ENCODE peak calls at places on chromosomes 16 and 17, in six cellular contexts. G is fibroblast of the conjunctiva, Z is WTC11, N is NCI-H1105, M is activated T-helper 1 cell treated with Interleukin-2 at 50 U/mL for 16 hours, V is endothelial cell. I is an unnamed sample.

GRCh38 chr16:75928295-75928694 is 202.0 kb upstream of the CPHXL start:
- DNase-seq in G (no peak), V (no peak), M (no peak), Z (no peak), N (no peak), I (peak)

GRCh38 chr16:81582655-81583441 is 138.2 kb downstream of the CMIP start:
- DNase-seq in Z (no peak), V (no peak), N (no peak), G (no peak), M (no peak), I (no peak)

GRCh38 chr16:12341966-12342365 is 365.4 kb downstream of the SNX29 start:
- DNase-seq in M (no peak), V (no peak), Z (no peak), N (no peak), G (no peak), I (peak)

GRCh38 chr16:12661656-12662172 is 142.0 kb downstream of the CPPED1 start:
- DNase-seq in G (no peak), V (peak), M (no peak), Z (peak), N (no peak), I (peak)

GRCh38 chr16:3214904-3215600 is 19.9 kb downstream of the ZNF200 start:
- DNase-seq in G (no peak), V (no peak), N (no peak), Z (no peak), M (no peak), I (no peak)

GRCh38 chr16:88334517-88335149 is 48.1 kb upstream of the ZNF469 start:
- DNase-seq in G (no peak), Z (no peak), V (no peak), M (no peak), N (no peak), I (no peak)

GRCh38 chr16:1494129-1494640 is 1.0 kb downstream of the TELO2 start:
- DNase-seq in Z (peak), V (peak), G (peak), M (no peak), N (no peak), I (peak)

GRCh38 chr17:36182176-36183000 is 6.0 kb upstream of the TBC1D3B start:
- DNase-seq in V (peak), G (no peak), Z (peak), M (no peak), N (no peak), I (no peak)

GRCh38 chr16:6019490-6019991 is 921.9 kb upstream of the EEF2KMT start:
- DNase-seq in M (no peak), G (no peak), Z (no peak), N (no peak), V (peak), I (no peak)

GRCh38 chr17:2853722-2854580 is 57.7 kb downstream of the RAP1GAP2 start:
- DNase-seq in G (no peak), M (no peak), N (peak), Z (peak), V (peak), I (no peak)

GRCh38 chr16:86011532-86011931 is 112.6 kb downstream of the IRF8 start:
- DNase-seq in V (no peak), G (no peak), M (no peak), N (no peak), Z (no peak), I (no peak)

GRCh38 chr17:47719411-47720152 is 13.5 kb upstream of the TBX21 start:
- DNase-seq in N (no peak), V (no peak), M (no peak), G (no peak), Z (no peak), I (peak)

GRCh38 chr17:45103269-45103795 is 29.0 kb downstream of the PLCD3 start:
- DNase-seq in V (no peak), Z (no peak), M (no peak), G (no peak), N (no peak), I (no peak)

GRCh38 chr17:32525116-32525515 is 38.3 kb downstream of the CDK5R1 start:
- DNase-seq in G (no peak), V (no peak), M (no peak), N (no peak), Z (no peak), I (peak)

GRCh38 chr16:997440-998051 is 16.0 kb downstream of the SOX8 start:
- DNase-seq in V (peak), M (peak), N (no peak), Z (peak), G (no peak), I (peak)

GRCh38 chr16:79839450-79839849 is 238.9 kb upstream of the MAF start:
- DNase-seq in V (no peak), N (no peak), G (no peak), M (no peak), Z (no peak), I (no peak)

GRCh38 chr16:84603115-84603816 is 14.6 kb downstream of the COTL1 start:
- DNase-seq in V (no peak), N (no peak), M (no peak), Z (no peak), G (peak), I (peak)

GRCh38 chr17:43701318-43701743 is 39.6 kb upstream of the MEOX1 start:
- DNase-seq in M (no peak), N (no peak), V (no peak), G (no peak), Z (no peak), I (peak)

GRCh38 chr17:16171613-16172012 is 43.7 kb downstream of the NCOR1 start:
- DNase-seq in V (no peak), M (no peak), G (peak), N (no peak), Z (no peak), I (peak)

GRCh38 chr17:31529841-31530251 is 138.4 kb downstream of the RAB11FIP4 start:
- DNase-seq in M (no peak), Z (no peak), G (no peak), V (no peak), N (no peak), I (no peak)

GRCh38 chr16:49620158-49620867 is 235.6 kb downstream of the ZNF423 start:
- DNase-seq in Z (no peak), V (no peak), N (no peak), G (no peak), M (no peak), I (peak)

GRCh38 chr16:81730090-81731051 is 48.7 kb upstream of the PLCG2 start:
- DNase-seq in M (peak), G (peak), Z (peak), N (peak), V (peak), I (peak)

GRCh38 chr17:81579821-81580321 is 27.7 kb upstream of the FAAP100 start:
- DNase-seq in Z (no peak), G (no peak), N (no peak), M (no peak), V (no peak), I (peak)

GRCh38 chr17:79650283-79650682 is 39.4 kb upstream of the RBFOX3 start:
- DNase-seq in N (no peak), V (no peak), Z (no peak), G (no peak), M (no peak), I (no peak)

GRCh38 chr17:520447-521167 is 168.0 kb upstream of the RPH3AL start:
- DNase-seq in V (no peak), G (no peak), Z (no peak), M (no peak), N (no peak), I (peak)

GRCh38 chr16:87571868-87572244 is 30.5 kb upstream of the JPH3 start:
- DNase-seq in V (no peak), G (no peak), M (no peak), N (no peak), Z (no peak), I (no peak)

GRCh38 chr16:86251682-86252081 is 258.6 kb upstream of the FOXF1 start:
- DNase-seq in Z (no peak), G (no peak), N (no peak), M (no peak), V (no peak), I (peak)

GRCh38 chr16:21167929-21168602 is 9.6 kb downstream of the LDAF1 start:
- DNase-seq in N (no peak), M (no peak), Z (no peak), G (no peak), V (no peak), I (no peak)

GRCh38 chr17:6442775-6443174 is 1.5 kb upstream of the PIMREG start:
- DNase-seq in M (no peak), Z (no peak), G (no peak), V (no peak), N (no peak), I (no peak)